ENCODE peak calls at places on chromosomes 12 and 14, in five cellular contexts. R is activated naive CD4-positive, alpha-beta T cell; Y is type B pancreatic cell; U is T-cell; W is cardiac muscle cell. M is an unnamed sample.

GRCh38 chr12:69447892-69448291 is 22.3 kb upstream of the FRS2 start:
- DNase-seq in R (no peak), Y (no peak), U (no peak), W (no peak), M (no peak)

GRCh38 chr12:51678086-51678724 is 87.2 kb downstream of the SCN8A start:
- DNase-seq in R (no peak), Y (no peak), U (no peak), W (peak; percentile 72), M (peak; percentile 70)

GRCh38 chr14:77660754-77661153 is 44.3 kb upstream of the SPTLC2 start:
- DNase-seq in R (no peak), Y (no peak), U (no peak), W (no peak), M (no peak)

GRCh38 chr12:82687020-82687951 is 580 bp downstream of the TMTC2 start:
- DNase-seq in R (peak; percentile 24), Y (peak; percentile 80), U (peak; percentile 29), W (peak; percentile 41), M (peak; percentile 86)

GRCh38 chr12:45878630-45879255 is 111.6 kb downstream of the SCAF11 start:
- DNase-seq in R (no peak), Y (no peak), U (peak; percentile 8), W (peak; percentile 11), M (no peak)

GRCh38 chr14:103514596-103515421 is 7.8 kb downstream of the CKB start:
- DNase-seq in R (no peak), Y (no peak), U (no peak), W (no peak), M (no peak)

GRCh38 chr14:74356892-74357575 is 8.8 kb downstream of the VRTN start:
- DNase-seq in R (no peak), Y (no peak), U (no peak), W (no peak), M (no peak)

GRCh38 chr12:10362828-10363664 is 26.8 kb downstream of the KLRK1 start:
- DNase-seq in R (no peak), Y (no peak), U (no peak), W (peak; percentile 30), M (peak; percentile 36)

GRCh38 chr12:759628-760027 is 7.2 kb downstream of the WNK1 start:
- DNase-seq in R (no peak), Y (no peak), U (no peak), W (no peak), M (no peak)

GRCh38 chr14:104970231-104971068 is 7.7 kb downstream of the AHNAK2 start:
- DNase-seq in R (no peak), Y (no peak), U (no peak), W (peak; percentile 77), M (no peak)

GRCh38 chr12:50261654-50262053 is 21.7 kb downstream of the LIMA1 start:
- DNase-seq in R (no peak), Y (no peak), U (no peak), W (peak; percentile 31), M (no peak)

GRCh38 chr12:108670066-108670631 is 36.5 kb upstream of the SELPLG start:
- DNase-seq in R (no peak), Y (no peak), U (no peak), W (no peak), M (no peak)

GRCh38 chr12:127257366-127257935 is 1009.5 kb upstream of the TMEM132C start:
- DNase-seq in R (no peak), Y (no peak), U (no peak), W (peak; percentile 17), M (no peak)

GRCh38 chr12:9077576-9078031 is 38.1 kb downstream of the A2M start:
- DNase-seq in R (no peak), Y (no peak), U (no peak), W (no peak), M (no peak)

GRCh38 chr12:72368719-72369505 is 96.7 kb downstream of the TRHDE start:
- DNase-seq in R (no peak), Y (no peak), U (no peak), W (no peak), M (peak; percentile 19)

GRCh38 chr12:56081393-56082347 is 1.7 kb downstream of the ERBB3 start:
- DNase-seq in R (no peak), Y (no peak), U (no peak), W (no peak), M (peak; percentile 79)

GRCh38 chr12:67968725-67969124 is 20.5 kb upstream of the IFNG-AS1 start:
- DNase-seq in R (no peak), Y (no peak), U (no peak), W (no peak), M (no peak)

GRCh38 chr14:99634443-99634842 is 10.5 kb upstream of the HHIPL1 start:
- DNase-seq in R (no peak), Y (no peak), U (no peak), W (no peak), M (no peak)

GRCh38 chr12:75935544-75936242 is 95.9 kb downstream of the PHLDA1 start:
- DNase-seq in R (no peak), Y (no peak), U (no peak), W (no peak), M (no peak)

GRCh38 chr12:59075141-59075540 is 154.8 kb upstream of the LRIG3 start:
- DNase-seq in R (no peak), Y (no peak), U (no peak), W (peak; percentile 57), M (no peak)

GRCh38 chr14:106846218-106846617 is 1319.8 kb downstream of the TMEM121 start:
- DNase-seq in R (no peak), Y (no peak), U (no peak), W (no peak), M (no peak)

M was measured in HT-29.